ENCODE peak calls at places on chromosome 7, in nine cellular contexts. A, V, P, R, G, S, E, I and Y are unnamed samples.
A peak's percentile ranks its signal among the peaks of the same experiment; 100 is the strongest.

GRCh38 chr7:1746491-1746975 is 76.5 kb downstream of the ELFN1 start:
- DNase-seq in A (no peak), V (no peak), P (no peak), R (no peak), G (no peak), S (no peak), E (no peak), I (no peak), Y (no peak)

GRCh38 chr7:46680147-46680546 is 759.1 kb upstream of the IGFBP3 start:
- DNase-seq in A (no peak), V (no peak), P (no peak), R (no peak), G (no peak), S (no peak), E (no peak), I (no peak), Y (no peak)

GRCh38 chr7:70372768-70373241 is 759.1 kb upstream of the GALNT17 start:
- DNase-seq in A (no peak), V (no peak), P (no peak), R (no peak), G (no peak), S (no peak), E (no peak), I (no peak), Y (no peak)

GRCh38 chr7:82054544-82054943 is 284.7 kb upstream of the HGF start:
- DNase-seq in A (no peak), V (no peak), P (no peak), R (no peak), G (no peak), S (no peak), E (no peak), I (no peak), Y (no peak)

GRCh38 chr7:139682136-139683013 is 95.4 kb downstream of the HIPK2 start:
- DNase-seq in A (no peak), V (peak; percentile 75), P (no peak), R (peak; percentile 69), G (peak; percentile 28), S (peak; percentile 11), E (no peak), I (no peak), Y (no peak)

GRCh38 chr7:124440081-124440480 is 325.5 kb downstream of the GPR37 start:
- DNase-seq in A (no peak), V (no peak), P (no peak), R (no peak), G (no peak), S (no peak), E (no peak), I (no peak), Y (no peak)

GRCh38 chr7:1973321-1974251 is 259.2 kb downstream of the MAD1L1 start:
- DNase-seq in A (no peak), V (no peak), P (peak; percentile 66), R (no peak), G (no peak), S (no peak), E (no peak), I (no peak), Y (peak; percentile 22)

GRCh38 chr7:120735791-120736190 is 122.2 kb downstream of the TSPAN12 start:
- DNase-seq in A (no peak), V (no peak), P (no peak), R (no peak), G (no peak), S (no peak), E (peak; percentile 28), I (no peak), Y (no peak)

GRCh38 chr7:92674379-92674778 is 84.2 kb upstream of the FAM133B start:
- DNase-seq in A (peak; percentile 49), V (no peak), P (no peak), R (no peak), G (no peak), S (no peak), E (peak; percentile 91), I (no peak), Y (no peak)

GRCh38 chr7:136133491-136133990 is 156.4 kb upstream of the MTPN start:
- DNase-seq in A (no peak), V (peak; percentile 9), P (no peak), R (no peak), G (no peak), S (no peak), E (no peak), I (no peak), Y (no peak)

GRCh38 chr7:30912454-30912985 is 867 bp downstream of the AQP1 start:
- DNase-seq in A (no peak), V (no peak), P (no peak), R (no peak), G (no peak), S (no peak), E (no peak), I (no peak), Y (peak; percentile 39)

GRCh38 chr7:66152538-66153191 is 38.0 kb downstream of the CRCP start:
- DNase-seq in A (no peak), V (no peak), P (no peak), R (no peak), G (no peak), S (no peak), E (no peak), I (no peak), Y (no peak)

GRCh38 chr7:151658778-151659177 is 139.1 kb upstream of the RHEB start:
- DNase-seq in A (no peak), V (peak; percentile 12), P (no peak), R (no peak), G (no peak), S (no peak), E (no peak), I (no peak), Y (no peak)

GRCh38 chr7:22697897-22698645 is 28.9 kb upstream of the IL6 start:
- DNase-seq in A (peak; percentile 60), V (no peak), P (no peak), R (no peak), G (no peak), S (peak; percentile 21), E (peak; percentile 49), I (no peak), Y (no peak)

GRCh38 chr7:71457021-71457420 is 325.1 kb downstream of the GALNT17 start:
- DNase-seq in A (no peak), V (no peak), P (no peak), R (no peak), G (no peak), S (no peak), E (no peak), I (no peak), Y (no peak)

GRCh38 chr7:143181349-143181748 is 1.9 kb upstream of the TAS2R39 start:
- DNase-seq in A (peak; percentile 55), V (no peak), P (no peak), R (no peak), G (no peak), S (no peak), E (no peak), I (no peak), Y (no peak)

GRCh38 chr7:157673573-157673972 is 336.8 kb downstream of the DNAJB6 start:
- DNase-seq in A (no peak), V (no peak), P (peak; percentile 52), R (no peak), G (no peak), S (no peak), E (no peak), I (no peak), Y (no peak)

GRCh38 chr7:141490474-141490873 is 60.7 kb upstream of the AGK start:
- DNase-seq in A (no peak), V (no peak), P (no peak), R (no peak), G (no peak), S (no peak), E (no peak), I (no peak), Y (no peak)

GRCh38 chr7:149202831-149203231 is 7.5 kb downstream of the ZNF282 start:
- DNase-seq in A (no peak), V (peak; percentile 39), P (peak; percentile 31), R (no peak), G (no peak), S (no peak), E (no peak), I (no peak), Y (no peak)

GRCh38 chr7:98613601-98614425 is 3.3 kb upstream of the NPTX2 start:
- DNase-seq in A (no peak), V (no peak), P (no peak), R (no peak), G (no peak), S (no peak), E (peak; percentile 47), I (no peak), Y (no peak)

GRCh38 chr7:1894906-1895663 is 225.0 kb downstream of the ELFN1 start:
- DNase-seq in A (no peak), V (no peak), P (no peak), R (no peak), G (no peak), S (no peak), E (no peak), I (no peak), Y (peak; percentile 15)

GRCh38 chr7:31962246-31962645 is 108.0 kb downstream of the PDE1C start:
- DNase-seq in A (no peak), V (no peak), P (no peak), R (no peak), G (no peak), S (no peak), E (no peak), I (no peak), Y (no peak)